ENCODE peak calls at places on chromosomes 7 and 10, in seven cellular contexts. E, P, C, H, V, Z and N are unnamed samples.

GRCh38 chr10:44911081-44911540 is at the start of gene TMEM72:
- DNase-seq in E (no peak), P (no peak), C (peak), H (peak), V (no peak), Z (no peak), N (peak)

GRCh38 chr10:50325449-50326188 is 74.3 kb upstream of the ASAH2 start:
- DNase-seq in E (peak), P (no peak), C (no peak), H (peak), V (peak), Z (peak), N (no peak)

GRCh38 chr7:113143486-113144257 is 25.3 kb upstream of the SMIM30 start:
- DNase-seq in E (no peak), P (no peak), C (no peak), H (no peak), V (no peak), Z (no peak), N (no peak)

GRCh38 chr7:104979167-104979841 is 34.7 kb upstream of the KMT2E start:
- DNase-seq in E (peak), P (peak), C (peak), H (peak), V (peak), Z (no peak), N (no peak)

GRCh38 chr10:77479586-77479985 is 158.0 kb downstream of the KCNMA1 start:
- DNase-seq in E (no peak), P (no peak), C (no peak), H (no peak), V (no peak), Z (peak), N (no peak)

GRCh38 chr7:151717415-151717814 is 159.5 kb downstream of the PRKAG2 start:
- DNase-seq in E (no peak), P (no peak), C (no peak), H (no peak), V (no peak), Z (no peak), N (no peak)

GRCh38 chr10:30092151-30092790 is 32.9 kb upstream of the JCAD start:
- DNase-seq in E (peak), P (no peak), C (no peak), H (no peak), V (peak), Z (peak), N (no peak)

GRCh38 chr10:11986593-11987216 is 55.9 kb downstream of the UPF2 start:
- DNase-seq in E (peak), P (peak), C (peak), H (peak), V (peak), Z (peak), N (peak)

GRCh38 chr7:6443372-6443941 is 4.3 kb downstream of the DAGLB start:
- DNase-seq in E (peak), P (no peak), C (no peak), H (peak), V (peak), Z (peak), N (no peak)

GRCh38 chr10:106424076-106424475 is 740.4 kb downstream of the SORCS1 start:
- DNase-seq in E (peak), P (no peak), C (no peak), H (no peak), V (peak), Z (peak), N (no peak)

GRCh38 chr7:84454174-84454959 is 259.8 kb upstream of the SEMA3A start:
- DNase-seq in E (no peak), P (no peak), C (no peak), H (no peak), V (no peak), Z (no peak), N (no peak)

GRCh38 chr10:60739581-60739980 is 38.7 kb upstream of the CDK1 start:
- DNase-seq in E (peak), P (no peak), C (no peak), H (no peak), V (peak), Z (peak), N (no peak)

GRCh38 chr10:16996530-16996964 is 133.1 kb downstream of the CUBN start:
- DNase-seq in E (peak), P (no peak), C (no peak), H (peak), V (peak), Z (no peak), N (no peak)

GRCh38 chr10:133274751-133275682 is 1.7 kb downstream of the ADAM8 start:
- DNase-seq in E (no peak), P (no peak), C (no peak), H (no peak), V (no peak), Z (peak), N (no peak)

GRCh38 chr10:16915308-16915707 is 98.1 kb upstream of the RSU1 start:
- DNase-seq in E (no peak), P (no peak), C (peak), H (peak), V (no peak), Z (no peak), N (peak)

GRCh38 chr7:8284606-8285005 is 22.6 kb upstream of the ICA1 start:
- DNase-seq in E (no peak), P (no peak), C (no peak), H (no peak), V (no peak), Z (no peak), N (no peak)

GRCh38 chr10:114635101-114635500 is 23.0 kb downstream of the ABLIM1 start:
- DNase-seq in E (no peak), P (no peak), C (no peak), H (no peak), V (no peak), Z (peak), N (no peak)

GRCh38 chr7:37052673-37053072 is 328.4 kb upstream of the AOAH start:
- DNase-seq in E (peak), P (peak), C (peak), H (peak), V (peak), Z (peak), N (peak)

GRCh38 chr10:62248465-62248864 is 20.2 kb downstream of the RTKN2 start:
- DNase-seq in E (peak), P (no peak), C (no peak), H (no peak), V (no peak), Z (no peak), N (no peak)

GRCh38 chr7:73844848-73845460 is 2.6 kb upstream of the METTL27 start:
- DNase-seq in E (peak), P (no peak), C (no peak), H (no peak), V (no peak), Z (peak), N (no peak)

GRCh38 chr7:25891591-25891990 is 260.4 kb upstream of the NFE2L3 start:
- DNase-seq in E (no peak), P (no peak), C (no peak), H (no peak), V (no peak), Z (no peak), N (no peak)

GRCh38 chr7:27176343-27176731 is 2.2 kb upstream of the HOXA10 start:
- DNase-seq in E (no peak), P (no peak), C (peak), H (no peak), V (no peak), Z (no peak), N (no peak)

GRCh38 chr10:115001506-115002381 is 63.7 kb downstream of the TRUB1 start:
- DNase-seq in E (peak), P (no peak), C (no peak), H (no peak), V (peak), Z (peak), N (no peak)

GRCh38 chr10:133442191-133442966 is 11.4 kb upstream of the SCART1 start:
- DNase-seq in E (no peak), P (no peak), C (no peak), H (no peak), V (no peak), Z (no peak), N (no peak)

GRCh38 chr7:50812847-50813475 is 30.3 kb upstream of the GRB10 start:
- DNase-seq in E (peak), P (no peak), C (no peak), H (peak), V (peak), Z (peak), N (no peak)

GRCh38 chr10:75904499-75905283 is 473.3 kb downstream of the LRMDA start:
- DNase-seq in E (no peak), P (peak), C (no peak), H (peak), V (peak), Z (peak), N (no peak)

GRCh38 chr7:55194522-55194921 is 170.6 kb upstream of the LANCL2 start:
- DNase-seq in E (no peak), P (no peak), C (no peak), H (no peak), V (no peak), Z (no peak), N (peak)

GRCh38 chr7:874036-874749 is 2.2 kb upstream of the GET4 start:
- DNase-seq in E (no peak), P (no peak), C (no peak), H (peak), V (peak), Z (peak), N (no peak)

GRCh38 chr10:99573806-99574205 is 41.1 kb downstream of the NKX2-3 start:
- DNase-seq in E (no peak), P (no peak), C (no peak), H (no peak), V (no peak), Z (no peak), N (no peak)

GRCh38 chr10:63758080-63758479 is 236.9 kb downstream of the REEP3 start:
- DNase-seq in E (peak), P (no peak), C (no peak), H (no peak), V (no peak), Z (peak), N (no peak)

GRCh38 chr7:27161214-27161720 is 4.1 kb downstream of the HOXA9 start:
- DNase-seq in E (no peak), P (no peak), C (no peak), H (no peak), V (no peak), Z (no peak), N (no peak)

GRCh38 chr7:16403475-16403874 is 17.9 kb downstream of the CRPPA start:
- DNase-seq in E (no peak), P (no peak), C (no peak), H (no peak), V (no peak), Z (no peak), N (no peak)

GRCh38 chr10:5400843-5401242 is 3.8 kb downstream of the TUBAL3 start:
- DNase-seq in E (no peak), P (no peak), C (no peak), H (no peak), V (no peak), Z (no peak), N (no peak)

DNA sequence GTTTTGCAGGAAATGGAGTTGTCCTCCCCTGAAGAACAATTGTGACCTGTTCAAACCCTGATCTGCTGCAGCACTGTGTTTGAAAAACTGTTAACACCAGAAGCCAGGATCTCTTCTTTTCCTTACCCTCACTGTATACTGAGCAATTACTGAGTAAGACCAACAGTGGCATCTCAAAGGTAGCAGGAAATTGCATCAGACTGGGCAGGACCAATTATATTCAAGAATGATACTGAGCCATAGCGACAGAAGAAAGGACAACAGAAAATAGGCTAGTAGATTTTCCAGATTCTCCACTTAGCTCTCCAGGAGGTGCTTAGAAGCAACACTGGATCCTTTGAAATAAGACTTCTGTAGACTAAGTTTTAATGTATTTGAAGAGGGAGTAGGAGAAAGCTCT is 57.4 kb upstream of the INHBA start:
- DNase-seq in E (peak), P (no peak), C (no peak), H (no peak), V (no peak), Z (peak), N (no peak)
- H3K23ac ChIP-seq in E (no peak), P (no peak), C (no peak), H (no peak), V (no peak), Z (no peak), N (no peak)

DNA sequence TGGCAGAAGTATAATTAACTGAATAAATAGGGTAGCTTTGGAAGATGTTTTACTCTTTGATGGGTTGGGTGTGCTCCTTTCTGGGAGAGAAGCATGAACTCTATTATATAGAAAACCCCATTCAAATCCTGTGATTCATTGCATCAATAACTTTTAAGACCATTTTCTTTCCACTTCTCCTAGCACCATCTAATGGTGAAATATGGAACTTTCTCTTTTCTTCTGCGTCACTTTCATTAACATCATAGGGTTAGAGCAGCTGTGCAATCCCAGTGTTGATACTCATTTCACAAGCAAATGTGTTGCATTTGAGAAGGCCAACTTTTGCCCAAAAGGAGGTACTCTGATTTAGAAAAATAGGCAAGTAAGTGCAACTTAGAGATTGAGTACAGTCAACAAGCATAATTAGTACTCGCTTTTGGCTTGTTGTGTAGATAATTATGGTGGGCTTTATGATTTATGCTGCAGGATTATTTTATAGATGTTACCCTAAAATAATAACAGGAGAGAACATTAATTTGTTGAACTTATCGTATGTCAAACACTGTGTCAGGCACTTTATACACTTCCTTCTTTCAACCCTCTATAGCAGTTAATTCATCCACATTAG is 92.9 kb downstream of the CPED1 start:
- DNase-seq in E (peak), P (peak), C (no peak), H (peak), V (peak), Z (peak), N (no peak)
- H3K27ac ChIP-seq in E (no peak), P (no peak), C (no peak), H (no peak), V (no peak), Z (no peak), N (no peak)

GRCh38 chr10:127474501-127474900 is 74.6 kb upstream of the NPS start:
- DNase-seq in E (no peak), P (no peak), C (no peak), H (no peak), V (no peak), Z (no peak), N (no peak)
- H3K23ac ChIP-seq in E (no peak), P (no peak), C (no peak), H (no peak), V (no peak), Z (no peak), N (no peak)

DNA sequence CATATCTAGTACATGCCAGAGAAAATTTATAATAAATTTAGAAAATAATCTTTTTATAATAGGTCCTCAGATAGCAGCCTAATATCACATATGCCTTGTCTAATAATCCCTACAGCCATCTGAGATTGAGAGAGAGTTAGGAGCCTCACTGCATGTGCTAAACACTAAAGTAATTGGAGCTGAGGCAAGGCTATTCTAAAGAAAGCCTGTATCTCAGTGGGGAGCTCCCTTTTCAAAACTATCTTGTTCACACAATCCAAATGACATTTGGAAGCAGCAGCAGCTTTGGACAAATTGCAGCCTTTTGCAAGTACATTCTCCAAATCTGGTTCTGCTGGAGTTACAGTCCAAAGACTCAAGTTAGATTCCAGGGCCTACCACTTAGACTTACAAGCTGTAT is 104.5 kb downstream of the MACC1 start:
- DNase-seq in E (no peak), P (peak), C (no peak), H (peak), V (no peak), Z (no peak), N (no peak)
- H3K27ac ChIP-seq in E (no peak), P (no peak), C (no peak), H (no peak), V (no peak), Z (no peak), N (no peak)

GRCh38 chr7:143363011-143363937 is 761 bp upstream of the FAM131B start:
- DNase-seq in E (no peak), P (no peak), C (peak), H (no peak), V (no peak), Z (no peak), N (no peak)
- H3K23ac ChIP-seq in E (peak), P (no peak), C (no peak), H (no peak), V (no peak), Z (no peak), N (no peak)

DNA sequence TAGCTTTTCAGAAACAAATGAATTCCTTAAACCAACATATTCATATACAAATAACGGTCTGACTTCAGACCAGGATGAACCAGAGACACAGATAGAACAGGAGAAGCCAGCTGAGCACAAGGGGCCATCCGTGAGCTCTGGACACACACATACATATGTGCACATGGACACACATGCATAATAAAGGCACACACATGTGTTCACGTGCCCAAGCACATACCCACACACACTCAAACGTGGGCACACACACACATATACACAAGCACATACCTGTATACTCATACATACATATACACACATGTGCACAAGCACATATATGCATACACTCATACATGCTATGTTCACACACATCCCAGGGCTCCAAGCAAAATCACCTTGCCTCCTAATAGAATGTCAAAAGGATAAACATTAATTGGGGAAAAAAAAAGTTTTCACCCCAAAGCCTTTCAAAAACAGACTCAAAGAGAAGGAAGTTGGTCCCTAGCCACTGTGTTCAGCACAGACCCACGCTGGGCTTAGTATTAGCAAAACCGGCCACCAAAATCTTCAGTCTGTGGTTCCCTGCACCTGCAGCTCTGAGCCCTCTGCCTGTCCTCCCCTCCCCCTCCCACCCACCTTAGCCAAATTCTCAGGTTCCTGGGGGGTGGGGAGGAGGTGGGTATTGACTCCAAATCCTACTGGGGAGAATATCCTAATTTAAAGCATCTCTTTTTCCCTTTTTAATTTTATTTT is 100.4 kb upstream of the MACROH2A2 start:
- DNase-seq in E (no peak), P (no peak), C (no peak), H (no peak), V (no peak), Z (no peak), N (no peak)
- H3K27ac ChIP-seq in E (no peak), P (no peak), C (no peak), H (no peak), V (no peak), Z (no peak), N (no peak)

GRCh38 chr7:44310221-44310848 is 15.1 kb downstream of the CAMK2B start:
- DNase-seq in E (no peak), P (no peak), C (no peak), H (no peak), V (no peak), Z (no peak), N (no peak)

GRCh38 chr7:44313016-44313415 is 12.4 kb downstream of the CAMK2B start:
- DNase-seq in E (no peak), P (no peak), C (no peak), H (no peak), V (no peak), Z (no peak), N (no peak)

GRCh38 chr7:44309271-44310091 is 15.9 kb downstream of the CAMK2B start:
- DNase-seq in E (peak), P (peak), C (peak), H (peak), V (peak), Z (peak), N (peak)

GRCh38 chr7:44313621-44314031 is 11.8 kb downstream of the CAMK2B start:
- DNase-seq in E (no peak), P (no peak), C (no peak), H (no peak), V (no peak), Z (no peak), N (no peak)

DNA sequence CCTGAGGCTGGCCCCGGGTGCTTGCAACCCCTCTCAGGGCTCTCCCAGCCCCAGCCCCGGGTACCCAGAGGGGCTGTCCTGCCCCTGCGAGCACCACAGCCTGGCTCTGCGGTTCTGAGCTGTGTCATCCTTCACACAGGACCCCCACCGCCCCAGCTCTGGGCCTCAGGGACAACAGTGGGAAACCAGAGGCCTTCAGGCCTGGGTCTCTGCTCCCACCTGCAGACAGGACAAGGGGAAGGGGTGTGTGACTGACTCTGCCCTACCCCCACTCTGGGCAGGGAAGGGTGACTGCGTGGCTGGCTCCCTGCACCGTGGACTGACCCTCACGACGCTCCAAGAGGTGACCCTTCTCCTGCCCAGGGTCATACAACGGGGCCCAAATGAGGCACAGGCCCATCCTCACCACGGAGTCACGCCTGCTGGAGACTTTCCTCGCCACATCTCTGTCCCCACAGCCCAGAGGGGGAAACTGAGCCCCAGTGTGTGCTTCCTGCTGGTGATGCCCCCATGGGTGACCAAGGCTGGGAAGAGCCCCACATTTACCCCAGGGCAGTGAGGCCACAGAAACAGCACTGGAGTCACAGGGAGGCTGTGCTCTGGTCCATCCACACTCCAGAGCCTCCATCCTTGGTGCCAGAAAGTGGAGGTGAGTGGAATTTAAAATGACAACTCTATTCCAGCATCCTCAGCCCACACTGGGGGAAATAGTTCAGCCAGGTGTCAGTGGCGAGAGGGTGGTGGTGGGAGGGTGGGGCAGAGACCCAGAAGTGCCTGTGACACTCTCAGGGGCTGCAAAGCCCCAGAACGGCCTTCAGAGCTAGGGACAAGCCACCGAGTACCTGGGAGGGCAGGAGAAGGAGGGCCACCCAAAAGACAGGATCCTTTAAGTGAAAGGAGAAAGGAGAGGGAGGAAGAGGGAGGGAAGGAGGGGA is 13.6 kb downstream of the CAMK2B start:
- DNase-seq in E (no peak), P (no peak), C (no peak), H (no peak), V (no peak), Z (no peak), N (no peak)
- H3K23ac ChIP-seq in E (no peak), P (peak), C (no peak), H (no peak), V (no peak), Z (no peak), N (no peak)